ENCODE peak calls at places on chromosomes 13 and 19, in eight cellular contexts. One of them, this sample, is unnamed.

GRCh38 chr13:46893820-46894533 is 2.9 kb downstream of the HTR2A start:
- DNase-seq in endodermal cell: peak
- DNase-seq in CD8-positive, alpha-beta T cell: peak
- DNase-seq in cardiac fibroblast: peak
- DNase-seq in nephron progenitor cell: peak
- DNase-seq in left ventricle myocardium inferior: peak
- DNase-seq in tibial artery: peak
- DNase-seq in AG04449: no peak
- DNase-seq in this sample: peak

GRCh38 chr19:44204772-44205171 is 7.6 kb upstream of the ZNF227 start:
- DNase-seq in endodermal cell: no peak
- DNase-seq in CD8-positive, alpha-beta T cell: no peak
- DNase-seq in cardiac fibroblast: no peak
- DNase-seq in nephron progenitor cell: no peak
- DNase-seq in left ventricle myocardium inferior: no peak
- DNase-seq in tibial artery: no peak
- DNase-seq in AG04449: no peak
- DNase-seq in this sample: no peak

GRCh38 chr19:47310819-47311218 is 1.2 kb downstream of the C5AR1 start:
- DNase-seq in endodermal cell: no peak
- DNase-seq in CD8-positive, alpha-beta T cell: no peak
- DNase-seq in cardiac fibroblast: peak
- DNase-seq in nephron progenitor cell: no peak
- DNase-seq in left ventricle myocardium inferior: peak
- DNase-seq in tibial artery: peak
- DNase-seq in AG04449: no peak
- DNase-seq in this sample: no peak

GRCh38 chr19:41597600-41598041 is 21.7 kb downstream of the CEACAM21 start:
- DNase-seq in endodermal cell: peak
- DNase-seq in CD8-positive, alpha-beta T cell: peak
- DNase-seq in cardiac fibroblast: peak
- DNase-seq in nephron progenitor cell: peak
- DNase-seq in left ventricle myocardium inferior: peak
- DNase-seq in tibial artery: peak
- DNase-seq in AG04449: peak
- DNase-seq in this sample: peak

GRCh38 chr13:57409121-57409520 is 222.4 kb upstream of the PCDH17 start:
- DNase-seq in endodermal cell: peak
- DNase-seq in CD8-positive, alpha-beta T cell: no peak
- DNase-seq in cardiac fibroblast: no peak
- DNase-seq in nephron progenitor cell: no peak
- DNase-seq in left ventricle myocardium inferior: no peak
- DNase-seq in tibial artery: no peak
- DNase-seq in AG04449: no peak
- DNase-seq in this sample: no peak

GRCh38 chr13:108610517-108610916 is 18.9 kb upstream of the MYO16 start:
- DNase-seq in endodermal cell: no peak
- DNase-seq in CD8-positive, alpha-beta T cell: no peak
- DNase-seq in cardiac fibroblast: no peak
- DNase-seq in nephron progenitor cell: no peak
- DNase-seq in left ventricle myocardium inferior: no peak
- DNase-seq in tibial artery: no peak
- DNase-seq in AG04449: no peak
- DNase-seq in this sample: no peak

GRCh38 chr19:42563352-42564210 is 31.1 kb downstream of the CEACAM8 start:
- DNase-seq in endodermal cell: peak
- DNase-seq in CD8-positive, alpha-beta T cell: no peak
- DNase-seq in cardiac fibroblast: peak
- DNase-seq in nephron progenitor cell: peak
- DNase-seq in left ventricle myocardium inferior: no peak
- DNase-seq in tibial artery: no peak
- DNase-seq in AG04449: no peak
- DNase-seq in this sample: peak

GRCh38 chr19:37941820-37942515 is 35.0 kb downstream of the SIPA1L3 start:
- DNase-seq in endodermal cell: no peak
- DNase-seq in CD8-positive, alpha-beta T cell: no peak
- DNase-seq in cardiac fibroblast: no peak
- DNase-seq in nephron progenitor cell: no peak
- DNase-seq in left ventricle myocardium inferior: no peak
- DNase-seq in tibial artery: no peak
- DNase-seq in AG04449: no peak
- DNase-seq in this sample: no peak

GRCh38 chr19:6616011-6616410 is 25.1 kb upstream of the CD70 start:
- DNase-seq in endodermal cell: no peak
- DNase-seq in CD8-positive, alpha-beta T cell: no peak
- DNase-seq in cardiac fibroblast: peak
- DNase-seq in nephron progenitor cell: no peak
- DNase-seq in left ventricle myocardium inferior: no peak
- DNase-seq in tibial artery: no peak
- DNase-seq in AG04449: no peak
- DNase-seq in this sample: no peak

GRCh38 chr13:102402292-102402691 is 444 bp upstream of the FGF14 start:
- DNase-seq in endodermal cell: peak
- DNase-seq in CD8-positive, alpha-beta T cell: no peak
- DNase-seq in cardiac fibroblast: no peak
- DNase-seq in nephron progenitor cell: peak
- DNase-seq in left ventricle myocardium inferior: peak
- DNase-seq in tibial artery: peak
- DNase-seq in AG04449: no peak
- DNase-seq in this sample: no peak

GRCh38 chr13:24271611-24272451 is 37.5 kb upstream of the C1QTNF9 start:
- DNase-seq in endodermal cell: peak
- DNase-seq in CD8-positive, alpha-beta T cell: peak
- DNase-seq in cardiac fibroblast: peak
- DNase-seq in nephron progenitor cell: no peak
- DNase-seq in left ventricle myocardium inferior: peak
- DNase-seq in tibial artery: peak
- DNase-seq in AG04449: no peak
- DNase-seq in this sample: peak

GRCh38 chr19:15479391-15480345 is at the start of gene PGLYRP2:
- DNase-seq in endodermal cell: peak
- DNase-seq in CD8-positive, alpha-beta T cell: no peak
- DNase-seq in cardiac fibroblast: no peak
- DNase-seq in nephron progenitor cell: no peak
- DNase-seq in left ventricle myocardium inferior: no peak
- DNase-seq in tibial artery: no peak
- DNase-seq in AG04449: no peak
- DNase-seq in this sample: no peak

GRCh38 chr13:31174018-31174417 is 12.3 kb upstream of the HSPH1 start:
- DNase-seq in endodermal cell: no peak
- DNase-seq in CD8-positive, alpha-beta T cell: no peak
- DNase-seq in cardiac fibroblast: peak
- DNase-seq in nephron progenitor cell: no peak
- DNase-seq in left ventricle myocardium inferior: no peak
- DNase-seq in tibial artery: no peak
- DNase-seq in AG04449: no peak
- DNase-seq in this sample: no peak
- TF ChIP-seq CTCF in endodermal cell: peak
- TF ChIP-seq CTCF in CD8-positive, alpha-beta T cell: no peak
- TF ChIP-seq CTCF in cardiac fibroblast: no peak
- TF ChIP-seq CTCF in nephron progenitor cell: no peak
- TF ChIP-seq CTCF in left ventricle myocardium inferior: peak
- TF ChIP-seq CTCF in tibial artery: no peak
- TF ChIP-seq CTCF in AG04449: peak
- TF ChIP-seq CTCF in this sample: no peak

GRCh38 chr19:50705422-50706019 is 14.1 kb downstream of the SHANK1 start:
- DNase-seq in endodermal cell: peak
- DNase-seq in CD8-positive, alpha-beta T cell: no peak
- DNase-seq in cardiac fibroblast: peak
- DNase-seq in nephron progenitor cell: peak
- DNase-seq in left ventricle myocardium inferior: no peak
- DNase-seq in tibial artery: no peak
- DNase-seq in AG04449: no peak
- DNase-seq in this sample: peak

GRCh38 chr19:50702158-50702869 is 17.3 kb downstream of the SHANK1 start:
- DNase-seq in endodermal cell: no peak
- DNase-seq in CD8-positive, alpha-beta T cell: no peak
- DNase-seq in cardiac fibroblast: no peak
- DNase-seq in nephron progenitor cell: no peak
- DNase-seq in left ventricle myocardium inferior: no peak
- DNase-seq in tibial artery: no peak
- DNase-seq in AG04449: no peak
- DNase-seq in this sample: no peak

GRCh38 chr19:50702870-50703829 is 16.5 kb downstream of the SHANK1 start:
- DNase-seq in endodermal cell: peak
- DNase-seq in CD8-positive, alpha-beta T cell: no peak
- DNase-seq in cardiac fibroblast: peak
- DNase-seq in nephron progenitor cell: no peak
- DNase-seq in left ventricle myocardium inferior: no peak
- DNase-seq in tibial artery: no peak
- DNase-seq in AG04449: no peak
- DNase-seq in this sample: no peak

GRCh38 chr19:50706387-50706786 is 13.2 kb downstream of the SHANK1 start:
- DNase-seq in endodermal cell: no peak
- DNase-seq in CD8-positive, alpha-beta T cell: no peak
- DNase-seq in cardiac fibroblast: no peak
- DNase-seq in nephron progenitor cell: no peak
- DNase-seq in left ventricle myocardium inferior: no peak
- DNase-seq in tibial artery: no peak
- DNase-seq in AG04449: no peak
- DNase-seq in this sample: no peak

DNA sequence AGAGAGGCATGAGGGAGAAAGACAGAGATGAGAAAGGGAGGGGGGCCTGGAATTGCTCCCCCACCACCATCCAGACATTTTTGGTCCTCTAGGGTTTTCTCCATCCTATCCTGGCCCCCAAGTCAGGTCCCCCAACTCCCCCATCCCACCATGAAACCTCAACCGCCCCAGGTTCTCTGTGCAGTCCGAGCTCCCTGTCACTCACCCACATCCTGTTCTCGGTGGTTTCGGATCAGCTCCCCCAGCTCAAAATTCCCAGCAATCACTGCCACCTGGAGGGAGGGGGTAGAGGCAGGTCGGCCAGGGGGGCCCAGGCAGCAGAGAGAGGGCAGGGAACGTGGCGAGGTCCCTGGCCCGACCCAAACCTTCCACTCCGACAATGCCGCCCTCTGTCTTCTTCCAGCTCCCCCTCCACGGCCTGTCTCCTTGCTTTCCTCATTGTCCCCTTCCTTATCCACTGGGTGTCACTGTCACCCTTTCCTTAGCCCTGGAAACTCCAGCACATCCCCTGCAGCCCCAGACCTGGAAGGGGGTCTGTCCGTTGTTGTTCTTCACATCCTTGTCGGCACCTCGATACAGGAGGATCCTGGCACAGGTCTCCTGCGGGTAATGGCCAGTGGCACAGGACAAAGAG is 15.6 kb downstream of the SHANK1 start:
- DNase-seq in endodermal cell: peak
- DNase-seq in CD8-positive, alpha-beta T cell: no peak
- DNase-seq in cardiac fibroblast: no peak
- DNase-seq in nephron progenitor cell: no peak
- DNase-seq in left ventricle myocardium inferior: no peak
- DNase-seq in tibial artery: no peak
- DNase-seq in AG04449: no peak
- DNase-seq in this sample: no peak
- TF ChIP-seq CTCF in endodermal cell: peak
- TF ChIP-seq CTCF in CD8-positive, alpha-beta T cell: no peak
- TF ChIP-seq CTCF in cardiac fibroblast: no peak
- TF ChIP-seq CTCF in nephron progenitor cell: peak
- TF ChIP-seq CTCF in left ventricle myocardium inferior: peak
- TF ChIP-seq CTCF in tibial artery: no peak
- TF ChIP-seq CTCF in AG04449: peak
- TF ChIP-seq CTCF in this sample: no peak

GRCh38 chr13:101283782-101284181 is 132.5 kb downstream of the NALCN start:
- DNase-seq in endodermal cell: no peak
- DNase-seq in CD8-positive, alpha-beta T cell: no peak
- DNase-seq in cardiac fibroblast: peak
- DNase-seq in nephron progenitor cell: no peak
- DNase-seq in left ventricle myocardium inferior: no peak
- DNase-seq in tibial artery: no peak
- DNase-seq in AG04449: no peak
- DNase-seq in this sample: no peak
- TF ChIP-seq CTCF in endodermal cell: no peak
- TF ChIP-seq CTCF in CD8-positive, alpha-beta T cell: no peak
- TF ChIP-seq CTCF in cardiac fibroblast: no peak
- TF ChIP-seq CTCF in nephron progenitor cell: no peak
- TF ChIP-seq CTCF in left ventricle myocardium inferior: no peak
- TF ChIP-seq CTCF in tibial artery: no peak
- TF ChIP-seq CTCF in AG04449: no peak
- TF ChIP-seq CTCF in this sample: no peak

GRCh38 chr19:54481326-54481930 is 8.3 kb upstream of the CDC42EP5 start:
- DNase-seq in endodermal cell: peak
- DNase-seq in CD8-positive, alpha-beta T cell: peak
- DNase-seq in cardiac fibroblast: peak
- DNase-seq in nephron progenitor cell: peak
- DNase-seq in left ventricle myocardium inferior: no peak
- DNase-seq in tibial artery: no peak
- DNase-seq in AG04449: no peak
- DNase-seq in this sample: peak
- TF ChIP-seq CTCF in endodermal cell: peak
- TF ChIP-seq CTCF in CD8-positive, alpha-beta T cell: peak
- TF ChIP-seq CTCF in cardiac fibroblast: peak
- TF ChIP-seq CTCF in nephron progenitor cell: peak
- TF ChIP-seq CTCF in left ventricle myocardium inferior: peak
- TF ChIP-seq CTCF in tibial artery: peak
- TF ChIP-seq CTCF in AG04449: peak
- TF ChIP-seq CTCF in this sample: peak

DNA sequence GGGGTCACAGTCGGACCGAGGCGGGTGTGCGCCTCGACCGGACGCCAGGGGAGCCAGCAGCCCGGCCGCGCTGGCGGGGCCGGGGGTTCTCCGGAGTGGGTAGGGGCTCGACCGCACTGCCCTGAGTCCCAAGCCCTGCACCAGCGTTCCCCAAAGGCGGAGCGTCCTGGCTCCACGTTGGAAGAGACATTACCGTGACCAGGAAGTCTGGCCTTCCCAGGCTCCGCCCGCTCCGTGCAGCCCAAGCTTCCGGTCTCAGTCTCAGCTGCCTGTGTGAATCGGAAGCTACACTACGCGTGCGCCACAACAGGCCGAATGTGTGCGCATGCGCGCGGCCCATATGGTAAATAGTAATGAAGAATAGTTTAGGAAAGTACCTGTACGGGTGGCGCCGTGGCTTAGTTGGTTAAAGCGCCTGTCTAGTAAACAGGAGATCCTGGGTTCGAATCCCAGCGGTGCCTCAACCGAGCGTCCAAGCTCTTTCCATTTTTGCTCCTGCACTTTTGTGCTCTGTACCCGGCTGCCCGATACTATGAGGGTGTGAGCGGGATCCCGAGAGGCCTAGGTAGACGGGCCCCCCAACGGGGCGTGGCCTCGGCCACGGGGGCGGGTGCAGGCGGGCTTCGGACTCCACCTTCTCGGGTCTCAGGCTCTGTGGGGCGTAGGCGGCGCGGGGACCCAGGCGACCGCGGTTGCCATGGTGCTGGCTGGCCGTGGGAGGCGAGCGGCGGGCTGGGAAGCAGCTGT is 17.3 kb upstream of the LRP3 start:
- DNase-seq in endodermal cell: peak
- DNase-seq in CD8-positive, alpha-beta T cell: peak
- DNase-seq in cardiac fibroblast: peak
- DNase-seq in nephron progenitor cell: peak
- DNase-seq in left ventricle myocardium inferior: peak
- DNase-seq in tibial artery: peak
- DNase-seq in AG04449: peak
- DNase-seq in this sample: peak
- TF ChIP-seq CTCF in endodermal cell: peak
- TF ChIP-seq CTCF in CD8-positive, alpha-beta T cell: no peak
- TF ChIP-seq CTCF in cardiac fibroblast: peak
- TF ChIP-seq CTCF in nephron progenitor cell: no peak
- TF ChIP-seq CTCF in left ventricle myocardium inferior: peak
- TF ChIP-seq CTCF in tibial artery: peak
- TF ChIP-seq CTCF in AG04449: peak
- TF ChIP-seq CTCF in this sample: no peak